ENCODE peak calls at places on chromosomes 1 and 21, in seven cellular contexts. A, Z, T, J, Y, G and U are unnamed samples.

GRCh38 chr21:44918107-44918470 is 2.6 kb downstream of the ITGB2 start:
- DNase-seq in A (no peak), J (no peak), G (no peak), Z (no peak), Y (no peak), T (no peak), U (no peak)

GRCh38 chr1:48776400-48777218 is at the start of gene BEND5:
- DNase-seq in J (no peak), Z (no peak), A (peak; percentile 13), G (peak; percentile 65), T (no peak), Y (peak; percentile 58), U (peak; percentile 39)

GRCh38 chr1:239719642-239720258 is 333.4 kb downstream of the CHRM3 start:
- DNase-seq in J (no peak), Z (no peak), G (no peak), T (no peak), A (no peak), Y (no peak), U (no peak)

GRCh38 chr21:14545906-14546480 is at the start of gene SAMSN1:
- DNase-seq in Z (peak; percentile 23), G (no peak), A (peak; percentile 33), J (no peak), Y (peak; percentile 7), T (no peak), U (no peak)

GRCh38 chr1:43267291-43267805 is 2.4 kb upstream of the TMEM125 start:
- DNase-seq in J (peak; percentile 49), G (peak; percentile 57), Y (no peak), T (no peak), A (peak; percentile 62), Z (peak; percentile 40), U (peak; percentile 68)

GRCh38 chr1:110563089-110563488 is 43.1 kb downstream of the KCNA2 start:
- DNase-seq in T (no peak), G (no peak), Y (no peak), Z (no peak), J (no peak), A (no peak), U (no peak)

GRCh38 chr1:22508329-22508728 is 55.0 kb upstream of the EPHA8 start:
- DNase-seq in A (no peak), Y (no peak), Z (no peak), T (no peak), J (no peak), G (no peak), U (no peak)

GRCh38 chr1:215083408-215083961 is 948 bp downstream of the KCNK2 start:
- DNase-seq in A (peak; percentile 57), Y (peak; percentile 4), Z (no peak), T (no peak), G (peak; percentile 25), J (no peak), U (peak; percentile 41)

GRCh38 chr21:46622226-46622625 is 13.2 kb upstream of the PRMT2 start:
- DNase-seq in J (no peak), G (no peak), T (no peak), Y (no peak), Z (peak; percentile 64), A (no peak), U (no peak)

GRCh38 chr1:36650200-36651065 is 167.7 kb upstream of the CSF3R start:
- DNase-seq in T (peak; percentile 57), A (peak; percentile 48), G (peak; percentile 25), Z (peak; percentile 74), Y (peak; percentile 61), J (no peak), U (peak; percentile 4)

GRCh38 chr1:71428029-71428428 is 347.2 kb upstream of the ZRANB2 start:
- DNase-seq in G (no peak), A (no peak), Z (no peak), Y (no peak), T (no peak), J (no peak), U (no peak)

GRCh38 chr21:38611262-38611661 is 113.0 kb upstream of the ERG start:
- DNase-seq in T (no peak), G (no peak), Z (no peak), A (no peak), J (no peak), Y (no peak), U (no peak)

GRCh38 chr1:184035719-184036516 is 1.6 kb downstream of the COLGALT2 start:
- DNase-seq in J (no peak), A (no peak), Z (no peak), T (no peak), G (no peak), Y (no peak), U (no peak)

GRCh38 chr1:234986750-234987414 is 141.8 kb downstream of the TOMM20 start:
- DNase-seq in Z (peak; percentile 61), Y (no peak), A (no peak), T (no peak), G (peak; percentile 71), J (no peak), U (no peak)

GRCh38 chr21:45618846-45619485 is 24.6 kb upstream of the PCBP3 start:
- DNase-seq in J (no peak), T (no peak), A (no peak), Y (peak; percentile 1), Z (no peak), G (no peak), U (no peak)

GRCh38 chr21:15614757-15615156 is 115.0 kb upstream of the USP25 start:
- DNase-seq in A (no peak), Z (no peak), J (no peak), T (no peak), Y (no peak), G (no peak), U (no peak)

GRCh38 chr1:23394664-23395063 is 25.0 kb upstream of the ZNF436 start:
- DNase-seq in Z (peak; percentile 47), A (peak; percentile 92), T (no peak), G (peak; percentile 73), J (peak; percentile 50), Y (peak; percentile 45), U (peak; percentile 90)

GRCh38 chr1:8562222-8562621 is 244.3 kb downstream of the SLC45A1 start:
- DNase-seq in Z (no peak), Y (no peak), T (peak; percentile 31), G (no peak), J (no peak), A (no peak), U (no peak)

GRCh38 chr1:7455796-7456568 is 315.1 kb upstream of the VAMP3 start:
- DNase-seq in G (no peak), A (no peak), Z (no peak), T (no peak), Y (peak; percentile 49), J (no peak), U (no peak)

GRCh38 chr1:7456683-7457082 is 314.4 kb upstream of the VAMP3 start:
- DNase-seq in Z (no peak), A (no peak), G (no peak), Y (no peak), J (no peak), T (no peak), U (no peak)

GRCh38 chr1:7454895-7455784 is 316.0 kb upstream of the VAMP3 start:
- DNase-seq in A (peak; percentile 22), T (no peak), Y (no peak), Z (no peak), G (peak; percentile 65), J (no peak), U (peak; percentile 69)

GRCh38 chr1:7453038-7453437 is 318.1 kb upstream of the VAMP3 start:
- DNase-seq in J (no peak), Z (no peak), Y (no peak), A (no peak), G (no peak), T (no peak), U (no peak)

GRCh38 chr1:7454052-7454815 is 316.9 kb upstream of the VAMP3 start:
- DNase-seq in A (peak; percentile 3), Y (peak; percentile 53), T (no peak), Z (no peak), J (no peak), G (peak; percentile 15), U (no peak)
- TF ChIP-seq CTCF in A (peak; percentile 41), Y (peak; percentile 48), T (peak; percentile 48), Z (peak; percentile 78), J (peak; percentile 58), G (peak; percentile 49), U (peak; percentile 26)

GRCh38 chr1:149916927-149917310 is 725 bp downstream of the SV2A start:
- DNase-seq in Y (no peak), J (no peak), Z (no peak), T (no peak), A (no peak), G (no peak), U (no peak)

GRCh38 chr1:149915429-149916192 is 2.0 kb downstream of the SV2A start:
- DNase-seq in A (no peak), Z (no peak), G (no peak), J (no peak), Y (no peak), T (no peak), U (no peak)

GRCh38 chr1:149916193-149916926 is 1.3 kb downstream of the SV2A start:
- DNase-seq in T (no peak), G (no peak), Z (no peak), A (no peak), Y (no peak), J (no peak), U (no peak)

GRCh38 chr1:149914545-149914944 is 3.1 kb downstream of the SV2A start:
- DNase-seq in Y (no peak), Z (no peak), A (no peak), J (no peak), T (no peak), G (no peak), U (no peak)

DNA sequence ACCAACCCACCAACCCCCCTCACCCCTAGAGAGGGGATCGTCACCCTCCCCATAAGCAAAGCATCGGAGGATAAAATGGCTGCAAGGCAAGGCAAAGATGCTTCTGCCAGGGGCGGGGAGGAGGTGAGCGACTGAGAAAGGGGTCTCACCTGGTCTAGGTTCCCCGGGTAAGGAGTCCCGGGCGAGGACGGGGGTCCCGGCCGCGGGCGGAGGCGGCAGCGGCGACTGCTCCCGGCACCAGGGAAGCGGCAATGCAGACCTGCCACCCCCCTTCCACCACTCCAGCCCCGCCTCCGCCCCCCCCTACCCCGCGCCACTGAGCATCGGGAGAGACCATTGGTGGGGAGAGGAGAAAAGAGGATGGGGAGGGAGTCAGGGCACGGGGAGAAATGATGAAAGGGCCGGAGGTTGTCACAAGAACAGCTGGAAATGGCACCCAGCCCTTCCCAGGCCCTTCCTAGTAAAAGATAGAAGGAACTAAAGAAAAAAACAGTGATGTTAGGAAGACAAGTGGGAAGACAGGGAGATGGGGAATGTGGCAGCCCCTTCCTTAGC is at the start of gene SV2A:
- DNase-seq in Z (no peak), J (no peak), G (peak; percentile 77), A (peak; percentile 66), T (peak; percentile 17), Y (peak; percentile 82), U (peak; percentile 44)
- H3K4me3 ChIP-seq in Z (peak within 1 kb of the TSS; percentile 79), J (peak within 1 kb of the TSS; percentile 90), G (peak within 1 kb of the TSS; percentile 85), A (peak within 1 kb of the TSS; percentile 79), T (peak within 1 kb of the TSS; percentile 64), Y (peak within 1 kb of the TSS; percentile 98), U (peak within 1 kb of the TSS; percentile 72)

GRCh38 chr1:161864577-161864976 is 98.5 kb downstream of the ATF6 start:
- DNase-seq in Y (no peak), J (no peak), Z (peak; percentile 52), G (peak; percentile 70), T (no peak), A (peak; percentile 72), U (peak; percentile 25)
- TF ChIP-seq CTCF in Y (peak; percentile 25), J (peak; percentile 54), Z (peak; percentile 72), G (peak; percentile 62), T (no peak), A (peak; percentile 59), U (peak; percentile 36)

DNA sequence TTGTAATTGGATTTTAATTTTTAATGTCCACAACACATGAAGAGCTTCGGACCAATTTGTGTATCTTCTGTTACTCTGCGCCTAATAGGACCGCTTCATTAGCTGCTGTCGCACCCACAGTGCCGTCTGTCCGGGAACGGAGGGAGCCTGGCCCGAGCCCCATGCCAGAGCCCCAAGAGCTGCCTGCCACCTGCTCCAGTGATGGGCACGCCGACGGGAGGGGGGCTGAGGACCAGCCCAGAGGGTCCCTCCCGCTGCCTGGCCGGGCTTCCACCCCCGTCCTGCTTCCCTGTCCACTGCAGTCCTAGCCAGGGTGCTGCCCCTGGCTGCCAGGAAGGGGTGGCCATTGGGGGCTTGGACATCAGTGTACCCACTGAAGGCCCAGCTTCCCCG is 30.3 kb upstream of the PLCH2 start:
- DNase-seq in A (no peak), G (no peak), Z (no peak), T (no peak), Y (no peak), J (no peak), U (no peak)
- H3K4me3 ChIP-seq in A (no peak overlapping the region), G (no peak overlapping the region), Z (no peak overlapping the region), T (no peak overlapping the region), Y (no peak overlapping the region), J (no peak overlapping the region), U (no peak overlapping the region)